ENCODE peak calls at places on chromosomes 4 and X, in four cellular contexts. K is fibroblast of mammary gland, R is ovary, J is HFFc6. F is an unnamed sample.
A peak's percentile ranks its signal among the peaks of the same experiment; 100 is the strongest.

GRCh38 chr4:61996943-61997342 is 796.8 kb downstream of the ADGRL3 start:
- DNase-seq in R (no peak), J (no peak), K (no peak), F (no peak)

GRCh38 chr4:189265515-189265914 is 675.2 kb upstream of the FRG1 start:
- DNase-seq in K (no peak), J (no peak), R (no peak), F (no peak)

GRCh38 chr4:7336067-7336569 is 98.6 kb downstream of the PSAPL1 start:
- DNase-seq in J (no peak), R (no peak), K (no peak), F (no peak)

GRCh38 chr4:80197132-80197573 is at the start of gene PRDM8:
- DNase-seq in J (peak; percentile 81), K (no peak), R (no peak), F (no peak)

GRCh38 chr4:15963001-15963451 is at the start of gene FGFBP2:
- DNase-seq in J (peak; percentile 41), R (no peak), K (peak; percentile 49), F (no peak)

GRCh38 chrX:3663576-3664290 is 49.7 kb downstream of the PRKX start:
- DNase-seq in K (no peak), R (no peak), J (no peak), F (peak; percentile 41)

GRCh38 chr4:23382880-23383279 is 507.0 kb downstream of the PPARGC1A start:
- DNase-seq in J (no peak), K (no peak), R (no peak), F (no peak)

GRCh38 chr4:80077639-80078038 is 4.6 kb upstream of the ANTXR2 start:
- DNase-seq in R (no peak), J (peak; percentile 43), K (peak; percentile 49), F (no peak)

GRCh38 chrX:38516196-38516595 is 45.1 kb upstream of the TSPAN7 start:
- DNase-seq in R (no peak), J (no peak), K (no peak), F (no peak)

GRCh38 chr4:138492178-138492577 is 250.0 kb upstream of the SLC7A11 start:
- DNase-seq in J (no peak), R (no peak), K (no peak), F (no peak)

GRCh38 chr4:164761746-164762275 is 7.9 kb downstream of the SMIM31 start:
- DNase-seq in K (no peak), R (no peak), J (no peak), F (no peak)